ENCODE peak calls at places on chromosome X, in five cellular contexts. One of them, this sample, is unnamed.

GRCh38 chrX:105191878-105192277 is 28.6 kb downstream of the TEX13A start:
- DNase-seq in amniotic epithelial cell: peak
- DNase-seq in A172: no peak
- DNase-seq in T-helper 17 cell: no peak
- DNase-seq in psoas muscle: no peak
- DNase-seq in this sample: peak

GRCh38 chrX:109732319-109732779 is 708 bp downstream of the ACSL4 start:
- DNase-seq in psoas muscle: no peak
- DNase-seq in amniotic epithelial cell: peak
- DNase-seq in T-helper 17 cell: no peak
- DNase-seq in A172: peak
- DNase-seq in this sample: peak

GRCh38 chrX:137747231-137747630 is 181.3 kb downstream of the ZIC3 start:
- DNase-seq in T-helper 17 cell: no peak
- DNase-seq in A172: no peak
- DNase-seq in psoas muscle: no peak
- DNase-seq in amniotic epithelial cell: no peak
- DNase-seq in this sample: no peak

GRCh38 chrX:129636175-129636681 is 18.5 kb downstream of the APLN start:
- DNase-seq in amniotic epithelial cell: no peak
- DNase-seq in A172: no peak
- DNase-seq in psoas muscle: no peak
- DNase-seq in T-helper 17 cell: no peak
- DNase-seq in this sample: no peak

GRCh38 chrX:42079968-42080367 is 156.6 kb upstream of the CASK start:
- DNase-seq in A172: no peak
- DNase-seq in psoas muscle: no peak
- DNase-seq in T-helper 17 cell: no peak
- DNase-seq in amniotic epithelial cell: peak
- DNase-seq in this sample: no peak

GRCh38 chrX:68719904-68720614 is 72.6 kb downstream of the STARD8 start:
- DNase-seq in amniotic epithelial cell: no peak
- DNase-seq in psoas muscle: no peak
- DNase-seq in T-helper 17 cell: no peak
- DNase-seq in A172: no peak
- DNase-seq in this sample: no peak

GRCh38 chrX:78979789-78980464 is 34.7 kb downstream of the P2RY10 start:
- DNase-seq in amniotic epithelial cell: no peak
- DNase-seq in psoas muscle: no peak
- DNase-seq in A172: no peak
- DNase-seq in T-helper 17 cell: no peak
- DNase-seq in this sample: no peak

GRCh38 chrX:40912166-40912565 is 173.1 kb upstream of the USP9X start:
- DNase-seq in psoas muscle: no peak
- DNase-seq in A172: no peak
- DNase-seq in T-helper 17 cell: no peak
- DNase-seq in amniotic epithelial cell: no peak
- DNase-seq in this sample: peak

GRCh38 chrX:140983730-140984129 is 18.7 kb upstream of the SPANXB1 start:
- DNase-seq in T-helper 17 cell: no peak
- DNase-seq in psoas muscle: no peak
- DNase-seq in amniotic epithelial cell: no peak
- DNase-seq in A172: no peak
- DNase-seq in this sample: no peak

GRCh38 chrX:137848291-137848905 is 282.5 kb downstream of the ZIC3 start:
- DNase-seq in amniotic epithelial cell: no peak
- DNase-seq in psoas muscle: no peak
- DNase-seq in T-helper 17 cell: no peak
- DNase-seq in A172: no peak
- DNase-seq in this sample: no peak

GRCh38 chrX:26511621-26512363 is 295.8 kb downstream of the MAGEB5 start:
- DNase-seq in T-helper 17 cell: no peak
- DNase-seq in A172: no peak
- DNase-seq in psoas muscle: no peak
- DNase-seq in amniotic epithelial cell: no peak
- DNase-seq in this sample: no peak

GRCh38 chrX:82973641-82974040 is 534.4 kb upstream of the POU3F4 start:
- DNase-seq in psoas muscle: no peak
- DNase-seq in A172: no peak
- DNase-seq in T-helper 17 cell: no peak
- DNase-seq in amniotic epithelial cell: no peak
- DNase-seq in this sample: no peak

GRCh38 chrX:17616936-17617335 is 120.4 kb upstream of the SCML1 start:
- DNase-seq in A172: no peak
- DNase-seq in amniotic epithelial cell: no peak
- DNase-seq in T-helper 17 cell: no peak
- DNase-seq in psoas muscle: no peak
- DNase-seq in this sample: no peak

GRCh38 chrX:7586126-7586525 is 256.8 kb upstream of the VCX start:
- DNase-seq in A172: peak
- DNase-seq in T-helper 17 cell: no peak
- DNase-seq in psoas muscle: no peak
- DNase-seq in amniotic epithelial cell: peak
- DNase-seq in this sample: peak

This sample was measured in myocyte.